ENCODE peak calls at places on chromosome 5, in ten cellular contexts. G, A, U, Q, W, N, T, I, R and H are unnamed samples.

GRCh38 chr5:181052928-181053759 is 13.1 kb downstream of the BTNL9 start:
- DNase-seq in T (no peak), Q (no peak), N (no peak), G (no peak), W (peak; percentile 37), U (no peak), R (no peak), I (no peak), A (no peak), H (no peak)

GRCh38 chr5:132418876-132419275 is 49.4 kb downstream of the SLC22A5 start:
- DNase-seq in U (no peak), I (no peak), A (no peak), N (no peak), R (no peak), G (peak; percentile 50), T (no peak), Q (no peak), W (no peak), H (no peak)

GRCh38 chr5:94983861-94984535 is 300.9 kb downstream of the MCTP1 start:
- DNase-seq in N (no peak), R (peak; percentile 79), U (no peak), G (peak; percentile 85), T (no peak), Q (peak; percentile 24), W (no peak), A (no peak), I (no peak), H (no peak)

GRCh38 chr5:44385236-44385940 is 3.8 kb downstream of the FGF10 start:
- DNase-seq in A (no peak), T (no peak), Q (no peak), U (no peak), I (no peak), R (no peak), G (peak; percentile 60), W (no peak), N (no peak), H (no peak)

GRCh38 chr5:150484964-150485769 is 22.8 kb upstream of the NDST1 start:
- DNase-seq in Q (no peak), I (peak; percentile 74), U (no peak), W (no peak), A (no peak), R (peak; percentile 20), N (no peak), G (no peak), T (peak; percentile 39), H (no peak)

GRCh38 chr5:159571501-159572244 is 241.4 kb upstream of the IL12B start:
- DNase-seq in Q (no peak), U (no peak), A (no peak), R (no peak), N (no peak), T (no peak), G (no peak), I (no peak), W (no peak), H (no peak)

GRCh38 chr5:54261596-54261995 is 48.8 kb downstream of the ARL15 start:
- DNase-seq in T (no peak), Q (no peak), W (no peak), R (no peak), U (no peak), I (no peak), G (no peak), A (no peak), N (no peak), H (no peak)

GRCh38 chr5:26339576-26339975 is 698.8 kb downstream of the CDH9 start:
- DNase-seq in R (no peak), T (no peak), N (no peak), W (no peak), Q (no peak), G (no peak), I (no peak), A (no peak), U (no peak), H (no peak)

GRCh38 chr5:150783422-150783928 is 4.9 kb downstream of the SMIM3 start:
- DNase-seq in Q (peak; percentile 65), N (peak; percentile 81), G (peak; percentile 93), U (no peak), T (no peak), I (no peak), W (no peak), A (peak; percentile 50), R (peak; percentile 79), H (peak; percentile 51)

GRCh38 chr5:142110046-142110531 is 1.5 kb downstream of the NDFIP1 start:
- DNase-seq in G (peak; percentile 72), R (peak; percentile 66), T (peak; percentile 15), Q (peak; percentile 31), W (no peak), N (peak; percentile 14), A (no peak), U (no peak), I (no peak), H (no peak)

GRCh38 chr5:6554812-6555211 is 78.0 kb downstream of the NSUN2 start:
- DNase-seq in Q (no peak), G (no peak), R (no peak), U (no peak), I (no peak), N (no peak), A (no peak), W (no peak), T (no peak), H (no peak)

GRCh38 chr5:109866051-109866450 is 176.3 kb downstream of the MAN2A1 start:
- DNase-seq in Q (no peak), G (no peak), R (peak; percentile 88), A (no peak), W (no peak), I (no peak), U (peak; percentile 15), T (no peak), N (peak; percentile 26), H (no peak)

GRCh38 chr5:44885903-44886302 is 77.2 kb downstream of the MRPS30 start:
- DNase-seq in A (no peak), G (peak; percentile 38), N (no peak), I (no peak), T (no peak), W (no peak), Q (no peak), U (peak; percentile 7), R (no peak), H (no peak)

GRCh38 chr5:90142531-90142930 is 267.0 kb downstream of the CETN3 start:
- DNase-seq in R (no peak), T (no peak), G (no peak), I (no peak), W (no peak), U (no peak), A (no peak), N (no peak), Q (no peak), H (no peak)

GRCh38 chr5:171845857-171846785 is 60.5 kb downstream of the SMIM23 start:
- DNase-seq in Q (peak; percentile 31), T (no peak), U (peak; percentile 35), G (peak; percentile 55), W (no peak), R (no peak), A (no peak), N (no peak), I (no peak), H (no peak)

GRCh38 chr5:102241809-102242421 is 54.2 kb downstream of the SLCO4C1 start:
- DNase-seq in U (no peak), R (no peak), G (no peak), Q (no peak), N (no peak), A (no peak), W (no peak), T (no peak), I (no peak), H (no peak)

GRCh38 chr5:137359941-137360340 is 139.2 kb downstream of the SPOCK1 start:
- DNase-seq in N (no peak), R (no peak), G (no peak), W (no peak), A (no peak), Q (no peak), T (no peak), U (no peak), I (no peak), H (no peak)

GRCh38 chr5:13930721-13931246 is 13.7 kb downstream of the DNAH5 start:
- DNase-seq in I (no peak), N (no peak), Q (no peak), W (no peak), A (no peak), U (no peak), G (no peak), T (no peak), R (no peak), H (no peak)

GRCh38 chr5:40570408-40571129 is 109.1 kb upstream of the PTGER4 start:
- DNase-seq in Q (no peak), I (no peak), R (peak; percentile 63), T (no peak), A (no peak), G (peak; percentile 72), U (no peak), W (no peak), N (no peak), H (no peak)

GRCh38 chr5:132776932-132777208 is 169 bp downstream of the SEPTIN8 start:
- DNase-seq in R (no peak), U (no peak), T (no peak), Q (no peak), I (no peak), A (no peak), G (no peak), W (no peak), N (no peak), H (no peak)

GRCh38 chr5:172886974-172887491 is 53.0 kb downstream of the ERGIC1 start:
- DNase-seq in G (peak; percentile 95), T (peak; percentile 85), R (peak; percentile 100), U (no peak), W (no peak), A (no peak), I (no peak), Q (no peak), N (no peak), H (no peak)

GRCh38 chr5:77266291-77266690 is 55.8 kb downstream of the PDE8B start:
- DNase-seq in N (no peak), Q (no peak), G (peak; percentile 10), W (no peak), U (no peak), T (no peak), I (no peak), R (no peak), A (no peak), H (no peak)